ENCODE peak calls at places on chromosomes 7 and 10, in five cellular contexts. F, D, N, Z and A are unnamed samples.

GRCh38 chr10:102492983-102493382 is 9.5 kb downstream of the ACTR1A start:
- DNase-seq in Z (peak), N (peak), D (no peak), F (no peak), A (no peak)

GRCh38 chr7:155355745-155356144 is 58.1 kb downstream of the INSIG1 start:
- DNase-seq in N (no peak), D (no peak), F (no peak), Z (no peak), A (no peak)

GRCh38 chr10:121002586-121003205 is 151.5 kb downstream of the WDR11 start:
- DNase-seq in N (peak), F (no peak), D (no peak), Z (no peak), A (no peak)

GRCh38 chr10:78286186-78286585 is 252.5 kb downstream of the RPS24 start:
- DNase-seq in N (no peak), D (no peak), Z (no peak), F (no peak), A (no peak)

GRCh38 chr7:129387537-129387936 is 46.7 kb upstream of the STRIP2 start:
- DNase-seq in N (no peak), Z (no peak), F (no peak), D (no peak), A (no peak)

GRCh38 chr7:130560972-130561371 is 69.1 kb downstream of the MEST start:
- DNase-seq in F (no peak), N (peak), Z (peak), D (peak), A (peak)

GRCh38 chr7:142853739-142854504 is 954 bp upstream of the EPHB6 start:
- DNase-seq in Z (peak), N (peak), F (peak), D (peak), A (peak)

GRCh38 chr10:110786172-110786571 is 85.6 kb upstream of the PDCD4 start:
- DNase-seq in Z (no peak), N (no peak), D (no peak), F (no peak), A (no peak)

GRCh38 chr7:91826377-91826776 is 54.1 kb downstream of the MTERF1 start:
- DNase-seq in Z (no peak), D (no peak), N (no peak), F (no peak), A (no peak)

GRCh38 chr10:32347363-32347735 is 391 bp upstream of the EPC1 start:
- DNase-seq in F (no peak), Z (no peak), N (no peak), D (no peak), A (no peak)

GRCh38 chr7:131945948-131946525 is 389.6 kb upstream of the PODXL start:
- DNase-seq in N (no peak), Z (no peak), D (no peak), F (no peak), A (no peak)

GRCh38 chr7:47404005-47404404 is 177.9 kb downstream of the TNS3 start:
- DNase-seq in N (no peak), D (no peak), Z (no peak), F (peak), A (no peak)

GRCh38 chr10:124389613-124390361 is 28.9 kb downstream of the OAT start:
- DNase-seq in D (no peak), Z (peak), F (no peak), N (no peak), A (no peak)

GRCh38 chr7:30909431-30909830 is 2.2 kb upstream of the AQP1 start:
- DNase-seq in Z (no peak), N (no peak), F (no peak), D (no peak), A (no peak)

GRCh38 chr10:86316274-86316835 is 50.2 kb downstream of the GRID1 start:
- DNase-seq in N (no peak), D (no peak), F (no peak), Z (no peak), A (no peak)

GRCh38 chr7:159013181-159013690 is 131.4 kb downstream of the VIPR2 start:
- DNase-seq in Z (no peak), D (no peak), N (no peak), F (no peak), A (no peak)

GRCh38 chr7:85222522-85222921 is 35.7 kb upstream of the SEMA3D start:
- DNase-seq in Z (no peak), D (no peak), N (no peak), F (peak), A (no peak)

GRCh38 chr7:157494506-157495176 is 157.8 kb downstream of the DNAJB6 start:
- DNase-seq in N (no peak), Z (no peak), D (no peak), F (no peak), A (no peak)

GRCh38 chr10:112845145-112845544 is 104.9 kb upstream of the TCF7L2 start:
- DNase-seq in F (no peak), D (no peak), Z (no peak), N (no peak), A (no peak)

GRCh38 chr7:156218544-156219306 is 406.5 kb upstream of the SHH start:
- DNase-seq in Z (no peak), D (no peak), F (no peak), N (no peak), A (no peak)

GRCh38 chr10:1465421-1465902 is 271.9 kb downstream of the ADARB2 start:
- DNase-seq in N (peak), Z (no peak), D (no peak), F (no peak), A (peak)

GRCh38 chr7:12939694-12940093 is 252.3 kb downstream of the ARL4A start:
- DNase-seq in Z (no peak), D (no peak), N (no peak), F (no peak), A (no peak)

GRCh38 chr7:139095194-139095659 is 14.3 kb downstream of the ZC3HAV1 start:
- DNase-seq in Z (no peak), N (no peak), F (no peak), D (peak), A (peak)

GRCh38 chr7:76281706-76282343 is 20.6 kb upstream of the HSPB1 start:
- DNase-seq in D (no peak), N (no peak), Z (no peak), F (no peak), A (peak)

GRCh38 chr7:67518580-67518979 is 521.9 kb downstream of the TYW1 start:
- DNase-seq in D (no peak), F (no peak), N (no peak), Z (no peak), A (no peak)

GRCh38 chr10:122380703-122381102 is 6.2 kb downstream of the PLEKHA1 start:
- DNase-seq in Z (no peak), F (no peak), N (no peak), D (no peak), A (no peak)

GRCh38 chr10:70357447-70358035 is 24.9 kb downstream of the LRRC20 start:
- DNase-seq in N (no peak), F (no peak), D (no peak), Z (no peak), A (no peak)

GRCh38 chr7:36021367-36021766 is 131.7 kb upstream of the EEPD1 start:
- DNase-seq in N (no peak), D (no peak), Z (no peak), F (no peak), A (no peak)
- TF ChIP-seq CTCF in N (peak), D (peak), Z (peak), F (peak), A (peak)

GRCh38 chr10:48614481-48615383 is 9.9 kb upstream of the ARHGAP22 start:
- DNase-seq in Z (no peak), D (no peak), N (no peak), F (no peak), A (no peak)
- TF ChIP-seq CTCF in Z (no peak), D (no peak), N (peak), F (peak), A (peak)

DNA sequence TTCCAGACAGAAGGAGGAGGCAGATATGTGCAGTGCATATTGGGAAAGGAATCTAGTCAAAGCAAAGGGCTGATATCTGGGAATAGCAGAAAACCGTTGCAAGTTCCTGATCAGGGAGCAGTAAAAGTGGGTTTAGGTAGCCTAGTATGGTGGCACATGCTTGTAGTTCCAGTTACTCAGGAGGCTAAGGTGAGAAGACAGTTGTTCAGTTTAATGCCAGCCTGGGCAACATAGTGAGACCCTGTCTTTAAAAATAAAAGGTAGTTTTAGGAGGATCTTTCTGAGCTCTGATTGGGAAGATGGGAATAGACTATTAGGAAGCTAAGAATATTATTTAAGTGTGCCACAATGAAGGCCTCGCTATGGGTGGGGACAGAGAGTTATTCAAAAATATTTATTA is 1.7 kb downstream of the CCDC172 start:
- DNase-seq in Z (no peak), N (no peak), D (no peak), F (no peak), A (no peak)
- TF ChIP-seq CTCF in Z (no peak), N (no peak), D (no peak), F (no peak), A (no peak)

GRCh38 chr10:89838002-89838615 is 136.7 kb downstream of the KIF20B start:
- DNase-seq in Z (no peak), F (no peak), D (peak), N (no peak), A (no peak)

GRCh38 chr10:89836840-89837172 is 135.4 kb downstream of the KIF20B start:
- DNase-seq in F (no peak), N (no peak), Z (no peak), D (no peak), A (no peak)

GRCh38 chr10:89837173-89838001 is 136.0 kb downstream of the KIF20B start:
- DNase-seq in D (peak), Z (peak), F (no peak), N (no peak), A (peak)
- TF ChIP-seq CTCF in D (peak), Z (no peak), F (peak), N (no peak), A (no peak)

DNA sequence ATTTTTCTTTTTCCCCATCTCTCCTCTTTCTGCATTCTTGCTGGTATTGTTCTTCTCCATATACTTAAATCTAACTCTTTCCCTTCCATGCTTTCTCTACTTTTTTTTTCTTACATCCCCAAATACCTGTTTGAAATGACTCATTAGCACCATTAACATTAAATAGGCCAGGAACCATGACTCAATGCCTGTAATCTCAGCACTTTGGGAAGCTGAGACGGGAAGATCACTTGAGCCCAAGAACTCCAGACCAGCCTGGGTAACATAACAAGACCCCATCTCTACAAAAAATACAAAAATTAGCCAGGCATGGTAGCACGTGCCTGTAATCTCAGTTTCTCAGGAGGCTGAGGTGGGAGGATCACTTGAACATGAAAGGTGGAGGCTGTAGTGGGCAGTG is 1026.8 kb downstream of the GATA3 start:
- DNase-seq in D (no peak), N (peak), F (no peak), Z (no peak), A (no peak)
- TF ChIP-seq CTCF in D (no peak), N (no peak), F (no peak), Z (no peak), A (no peak)

DNA sequence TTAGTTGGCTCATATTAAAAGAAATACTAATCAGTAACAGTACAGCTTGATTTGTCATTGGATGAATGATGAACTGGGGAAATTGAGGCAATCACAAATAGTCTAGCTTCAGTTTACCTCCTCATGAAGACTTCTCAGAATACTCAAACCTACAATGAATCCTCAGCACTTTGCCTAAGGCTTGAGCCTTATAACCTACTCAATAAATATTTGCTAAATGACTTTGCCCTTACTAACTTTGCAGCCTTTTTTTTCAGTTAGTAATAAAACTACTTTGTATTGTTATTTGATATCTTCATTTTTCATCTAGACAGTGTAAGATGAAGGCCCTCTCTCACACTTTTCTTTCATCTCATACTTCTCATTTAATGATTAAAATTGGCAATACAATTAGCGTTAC is 1162.5 kb upstream of the C7orf33 start:
- DNase-seq in F (no peak), D (no peak), Z (no peak), N (no peak), A (no peak)
- TF ChIP-seq CTCF in F (no peak), D (no peak), Z (no peak), N (no peak), A (no peak)

GRCh38 chr7:135235841-135236240 is 2.2 kb downstream of the STRA8 start:
- DNase-seq in F (no peak), N (no peak), Z (no peak), D (no peak), A (no peak)

GRCh38 chr7:135239263-135239662 is 5.6 kb downstream of the STRA8 start:
- DNase-seq in N (no peak), F (no peak), D (no peak), Z (no peak), A (no peak)

GRCh38 chr7:135236727-135237126 is 3.1 kb downstream of the STRA8 start:
- DNase-seq in D (peak), Z (no peak), F (no peak), N (no peak), A (peak)

GRCh38 chr7:135240446-135240845 is 6.8 kb downstream of the STRA8 start:
- DNase-seq in F (no peak), N (no peak), D (no peak), Z (no peak), A (no peak)

GRCh38 chr7:135238112-135238744 is 4.6 kb downstream of the STRA8 start:
- DNase-seq in Z (no peak), F (no peak), N (no peak), D (no peak), A (no peak)
- TF ChIP-seq CTCF in Z (no peak), F (peak), N (no peak), D (peak), A (no peak)

DNA sequence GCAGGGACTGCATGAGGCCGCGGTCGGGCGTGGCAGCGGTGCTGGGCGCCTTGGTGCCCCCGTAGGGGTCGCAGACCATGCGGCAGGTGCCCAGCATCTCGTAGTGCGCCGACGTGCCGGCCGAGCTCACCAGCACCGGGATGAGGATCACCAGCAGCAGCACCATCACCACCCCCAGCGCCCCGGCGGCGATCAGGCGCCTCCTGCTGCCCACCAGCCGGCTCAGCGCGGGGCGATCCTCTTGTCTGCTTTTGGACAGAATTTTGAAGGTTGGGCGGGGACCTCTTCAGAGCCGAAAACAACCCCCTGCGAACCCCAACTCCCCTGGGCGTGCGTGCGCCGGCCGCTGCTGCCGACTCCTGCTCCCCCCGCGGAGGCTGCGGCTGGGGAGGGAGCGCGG is 779 bp downstream of the C1QL3 start:
- DNase-seq in N (no peak), F (no peak), D (peak), Z (no peak), A (peak)
- TF ChIP-seq CTCF in N (no peak), F (peak), D (peak), Z (peak), A (peak)

GRCh38 chr10:49418328-49418727 is 22.4 kb upstream of the DRGX start:
- DNase-seq in N (no peak), D (no peak), F (no peak), Z (no peak), A (no peak)
- TF ChIP-seq CTCF in N (no peak), D (no peak), F (peak), Z (peak), A (no peak)

DNA sequence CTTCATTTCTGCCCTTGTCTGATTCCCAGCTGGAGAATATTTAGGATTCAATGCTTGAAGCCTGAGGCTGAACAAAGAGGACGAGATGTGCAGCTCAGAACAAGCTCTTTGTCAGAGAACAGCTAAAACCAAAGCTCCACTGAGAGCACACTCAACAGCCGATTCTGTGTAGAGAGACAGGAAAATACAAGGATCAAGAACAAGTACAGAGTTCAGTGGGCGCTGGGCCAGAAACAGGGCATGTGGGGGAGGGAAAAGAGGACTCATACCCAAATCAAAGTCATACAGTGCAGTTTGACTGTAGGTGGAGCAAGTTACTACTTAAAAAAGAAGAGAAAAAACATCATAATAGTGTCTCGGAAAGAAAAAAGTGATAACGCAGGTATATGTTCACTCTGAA is at the start of gene AGMO:
- DNase-seq in F (peak), Z (peak), N (no peak), D (no peak), A (no peak)
- TF ChIP-seq CTCF in F (peak), Z (no peak), N (no peak), D (no peak), A (no peak)